ENCODE peak calls at places on chromosomes 4 and X, in seven cellular contexts. Y is K562; V is mammary epithelial cell; R is CD8-positive, alpha-beta T cell; T is GM23248; M is mesendoderm; O is stomach. H is an unnamed sample.

GRCh38 chrX:35682481-35682880 is 115.7 kb upstream of the MAGEB16 start:
- DNase-seq in Y (no peak), O (no peak), V (peak; percentile 8), T (no peak), M (no peak), R (no peak), H (no peak)

GRCh38 chr4:78185117-78185516 is 128.0 kb downstream of the FRAS1 start:
- DNase-seq in R (no peak), O (no peak), T (no peak), Y (no peak), M (no peak), V (no peak), H (no peak)

GRCh38 chr4:82989567-82990429 is 20.8 kb downstream of the LIN54 start:
- DNase-seq in T (peak; percentile 26), R (no peak), Y (no peak), O (no peak), M (no peak), V (no peak), H (no peak)

GRCh38 chr4:1058997-1059665 is 47.7 kb downstream of the FGFRL1 start:
- DNase-seq in R (no peak), Y (no peak), V (no peak), O (no peak), T (no peak), M (no peak), H (no peak)

GRCh38 chr4:152981278-152981677 is 45.2 kb downstream of the FHDC1 start:
- DNase-seq in Y (no peak), V (peak; percentile 99), M (no peak), O (no peak), R (no peak), T (no peak), H (no peak)

GRCh38 chrX:37872303-37872655 is 24.9 kb upstream of the DYNLT3 start:
- DNase-seq in O (no peak), M (no peak), V (no peak), R (no peak), T (no peak), Y (no peak), H (no peak)

GRCh38 chrX:57155171-57155570 is 18.0 kb upstream of the SPIN2A start:
- DNase-seq in T (no peak), Y (peak; percentile 10), V (no peak), M (peak; percentile 16), O (no peak), R (no peak), H (no peak)

GRCh38 chrX:17164936-17165335 is 210.1 kb upstream of the NHS start:
- DNase-seq in Y (no peak), V (peak; percentile 57), T (no peak), R (no peak), O (no peak), M (no peak), H (no peak)

GRCh38 chr4:6268650-6269399 is 825 bp upstream of the WFS1 start:
- DNase-seq in R (no peak), V (no peak), T (no peak), M (peak; percentile 16), O (no peak), Y (no peak), H (no peak)

GRCh38 chr4:83328486-83328885 is 6.2 kb downstream of the HPSE start:
- DNase-seq in O (no peak), Y (peak; percentile 18), M (peak; percentile 84), V (no peak), R (no peak), T (peak; percentile 14), H (no peak)

GRCh38 chrX:118726887-118727685 is at the start of gene IL13RA1:
- DNase-seq in O (peak; percentile 86), Y (peak; percentile 91), M (peak; percentile 94), V (peak; percentile 84), T (peak; percentile 91), R (no peak), H (peak; percentile 76)

GRCh38 chr4:124941267-124941666 is 228.7 kb upstream of the ANKRD50 start:
- DNase-seq in R (no peak), V (peak; percentile 86), Y (no peak), T (peak; percentile 19), O (no peak), M (no peak), H (no peak)

GRCh38 chr4:127776620-127777019 is 5.5 kb upstream of the HSPA4L start:
- DNase-seq in R (no peak), M (peak; percentile 28), O (no peak), Y (no peak), T (no peak), V (peak; percentile 27), H (no peak)

GRCh38 chrX:123849096-123849495 is 10.8 kb upstream of the XIAP start:
- DNase-seq in V (no peak), Y (no peak), O (no peak), T (no peak), R (no peak), M (no peak), H (no peak)

GRCh38 chrX:1587161-1587560 is 4.2 kb upstream of the AKAP17A start:
- DNase-seq in M (no peak), V (no peak), R (no peak), T (no peak), Y (no peak), O (peak; percentile 16), H (no peak)

GRCh38 chr4:184255917-184256642 is 38.4 kb upstream of the ENPP6 start:
- DNase-seq in M (peak; percentile 30), T (no peak), R (no peak), Y (no peak), V (no peak), O (no peak), H (no peak)

GRCh38 chr4:15354790-15355418 is 72.9 kb upstream of the C1QTNF7 start:
- DNase-seq in T (no peak), R (no peak), M (no peak), V (no peak), O (no peak), Y (no peak), H (no peak)

GRCh38 chrX:1506916-1507315 is 30.1 kb downstream of the P2RY8 start:
- DNase-seq in T (no peak), V (no peak), O (no peak), Y (no peak), R (no peak), M (no peak), H (no peak)

GRCh38 chr4:156413411-156413985 is 459.8 kb upstream of the CTSO start:
- DNase-seq in O (no peak), V (no peak), T (no peak), M (no peak), Y (no peak), R (no peak), H (no peak)

GRCh38 chr4:38332699-38333098 is 331.3 kb upstream of the KLF3 start:
- DNase-seq in Y (no peak), R (no peak), O (no peak), V (no peak), M (no peak), T (no peak), H (no peak)

GRCh38 chrX:27893871-27894270 is 86.1 kb downstream of the MAGEB10 start:
- DNase-seq in O (no peak), T (no peak), R (no peak), V (no peak), Y (no peak), M (no peak), H (no peak)

GRCh38 chrX:27884654-27885053 is 76.9 kb downstream of the MAGEB10 start:
- DNase-seq in Y (no peak), M (no peak), V (no peak), O (no peak), R (no peak), T (no peak), H (no peak)

GRCh38 chrX:27889878-27890277 is 82.1 kb downstream of the MAGEB10 start:
- DNase-seq in Y (no peak), T (no peak), R (no peak), O (no peak), M (no peak), V (no peak), H (no peak)

GRCh38 chrX:27893211-27893610 is 85.4 kb downstream of the MAGEB10 start:
- DNase-seq in Y (no peak), R (no peak), T (no peak), M (no peak), O (no peak), V (no peak), H (no peak)

GRCh38 chrX:27890611-27891010 is 82.8 kb downstream of the MAGEB10 start:
- DNase-seq in O (no peak), R (no peak), Y (no peak), T (peak; percentile 22), M (peak; percentile 33), V (peak; percentile 73), H (no peak)
- H3K27ac ChIP-seq in O (no peak overlapping the region), R (no peak overlapping the region), Y (no peak overlapping the region), T (no peak overlapping the region), M (no peak overlapping the region), V (peak overlapping the region; percentile 0), H (no peak overlapping the region)

GRCh38 chr4:151522790-151523332 is 113.9 kb downstream of the FHIP1A start:
- DNase-seq in M (no peak), R (no peak), O (no peak), T (no peak), Y (no peak), V (no peak), H (no peak)

GRCh38 chr4:151519728-151520415 is 110.9 kb downstream of the FHIP1A start:
- DNase-seq in T (no peak), O (no peak), R (no peak), V (no peak), M (no peak), Y (no peak), H (no peak)

GRCh38 chr4:151517896-151518295 is 108.9 kb downstream of the FHIP1A start:
- DNase-seq in Y (no peak), R (no peak), T (no peak), M (no peak), O (no peak), V (peak; percentile 41), H (no peak)

GRCh38 chr4:151518359-151518758 is 109.4 kb downstream of the FHIP1A start:
- DNase-seq in O (no peak), Y (no peak), T (no peak), M (no peak), V (no peak), R (no peak), H (no peak)
- H3K27ac ChIP-seq in O (no peak overlapping the region), Y (no peak overlapping the region), T (no peak overlapping the region), M (no peak overlapping the region), V (no peak overlapping the region), R (no peak overlapping the region), H (no peak overlapping the region)

DNA sequence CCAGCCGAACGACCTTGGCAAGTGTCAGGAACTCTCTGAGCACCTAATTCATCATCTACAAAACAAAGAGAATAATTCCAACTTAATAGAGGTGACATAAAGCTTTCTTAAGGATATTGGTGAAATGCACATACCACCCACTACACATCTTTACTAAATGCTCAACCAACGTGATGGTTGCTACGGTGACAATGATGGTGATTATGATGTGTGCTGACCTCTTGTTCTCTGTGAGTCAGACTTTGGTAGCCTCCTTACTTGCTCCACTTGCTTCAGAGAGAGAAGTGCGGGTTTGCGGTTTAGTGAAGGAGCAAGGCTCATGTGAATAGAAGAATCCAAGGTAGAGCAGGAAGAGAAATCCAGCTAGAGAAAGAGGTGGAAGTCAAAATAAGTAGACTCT is 52.8 kb upstream of the CLNK start:
- DNase-seq in V (peak; percentile 30), M (peak; percentile 22), T (peak; percentile 5), Y (no peak), R (no peak), O (no peak), H (no peak)
- H3K27ac ChIP-seq in V (no peak overlapping the region), M (no peak overlapping the region), T (no peak overlapping the region), Y (no peak overlapping the region), R (no peak overlapping the region), O (no peak overlapping the region), H (no peak overlapping the region)

DNA sequence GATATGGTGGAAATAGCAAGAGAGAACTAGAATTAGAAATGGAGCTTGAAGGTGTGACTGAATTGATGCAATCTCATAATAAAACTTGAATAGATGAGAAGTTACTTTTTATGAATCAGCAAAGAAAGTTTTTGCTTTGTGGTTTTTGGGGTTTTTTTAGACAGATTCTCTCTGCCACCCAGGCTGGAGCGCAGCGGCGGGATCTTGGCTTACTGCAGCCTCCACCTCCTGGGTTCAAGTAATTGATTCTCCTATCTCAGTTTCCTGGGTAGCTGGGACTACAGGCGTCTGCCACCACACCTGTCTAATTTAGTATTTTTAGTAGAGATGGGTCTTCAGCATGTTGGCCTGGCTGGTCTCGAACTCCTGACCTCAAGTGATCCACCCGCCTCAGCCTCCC is 23.7 kb upstream of the NEIL3 start:
- DNase-seq in M (no peak), T (no peak), R (no peak), Y (no peak), O (no peak), V (no peak), H (no peak)
- H3K27ac ChIP-seq in M (no peak overlapping the region), T (no peak overlapping the region), R (no peak overlapping the region), Y (no peak overlapping the region), O (no peak overlapping the region), V (no peak overlapping the region), H (no peak overlapping the region)

H was measured in left ventricle myocardium inferior.